ENCODE peak calls at places on chromosomes 4 and X, in four cellular contexts. C is GM12878, A is fibroblast of the aortic adventitia, U is astrocyte of the cerebellum. X is an unnamed sample.
A peak's percentile ranks its signal among the peaks of the same experiment; 100 is the strongest.

GRCh38 chr4:148926861-148927260 is 484.6 kb upstream of the NR3C2 start:
- DNase-seq in C (no peak), A (peak; percentile 14), U (peak; percentile 15), X (no peak)

GRCh38 chrX:106612403-106612789 is 618 bp downstream of the RADX start:
- DNase-seq in C (no peak), A (no peak), U (no peak), X (no peak)

GRCh38 chrX:68508799-68509198 is 9.9 kb downstream of the YIPF6 start:
- DNase-seq in C (no peak), A (no peak), U (no peak), X (no peak)

GRCh38 chr4:62328526-62328925 is 1128.4 kb downstream of the ADGRL3 start:
- DNase-seq in A (no peak), C (no peak), U (no peak), X (no peak)

GRCh38 chrX:39677987-39678840 is 419.5 kb downstream of the BCOR start:
- DNase-seq in C (no peak), U (no peak), A (no peak), X (peak; percentile 89)

GRCh38 chrX:24154490-24155034 is 5.0 kb downstream of the ZFX start:
- DNase-seq in C (no peak), U (no peak), A (peak; percentile 60), X (no peak)

GRCh38 chr4:177728361-177729152 is 286.3 kb upstream of the AGA start:
- DNase-seq in U (no peak), C (no peak), A (no peak), X (no peak)

GRCh38 chr4:123995939-123996338 is 599.3 kb downstream of the SPRY1 start:
- DNase-seq in U (peak; percentile 33), A (peak; percentile 81), C (no peak), X (no peak)

GRCh38 chr4:4486969-4487368 is 54.9 kb downstream of the STX18 start:
- DNase-seq in C (no peak), A (no peak), U (no peak), X (no peak)

GRCh38 chrX:51420610-51421009 is 75.8 kb downstream of the NUDT11 start:
- DNase-seq in U (peak; percentile 35), C (no peak), A (peak; percentile 61), X (no peak)

GRCh38 chr4:140237616-140238352 is 83.8 kb upstream of the MAML3 start:
- DNase-seq in C (no peak), A (peak; percentile 99), U (peak; percentile 89), X (peak; percentile 57)

GRCh38 chr4:170398228-170398627 is 308.5 kb upstream of the AADAT start:
- DNase-seq in A (no peak), U (no peak), C (no peak), X (no peak)

GRCh38 chrX:140439455-140439854 is 65.4 kb downstream of the SOX3 start:
- DNase-seq in C (no peak), U (no peak), A (no peak), X (no peak)

GRCh38 chrX:150366951-150367545 is 3.9 kb downstream of the MAMLD1 start:
- DNase-seq in A (peak; percentile 50), U (no peak), C (no peak), X (no peak)

GRCh38 chr4:140014284-140014683 is 139.7 kb downstream of the MAML3 start:
- DNase-seq in C (no peak), A (no peak), U (no peak), X (no peak)

GRCh38 chrX:126164689-126165400 is 1.2 kb downstream of the DCAF12L2 start:
- DNase-seq in A (no peak), C (no peak), U (no peak), X (no peak)

GRCh38 chr4:74543983-74544382 is 99.0 kb downstream of the AREG start:
- DNase-seq in U (no peak), A (peak; percentile 87), C (no peak), X (no peak)

GRCh38 chrX:150692837-150693781 is at the start of gene MTMR1:
- DNase-seq in U (no peak), C (no peak), A (no peak), X (peak; percentile 54)

DNA sequence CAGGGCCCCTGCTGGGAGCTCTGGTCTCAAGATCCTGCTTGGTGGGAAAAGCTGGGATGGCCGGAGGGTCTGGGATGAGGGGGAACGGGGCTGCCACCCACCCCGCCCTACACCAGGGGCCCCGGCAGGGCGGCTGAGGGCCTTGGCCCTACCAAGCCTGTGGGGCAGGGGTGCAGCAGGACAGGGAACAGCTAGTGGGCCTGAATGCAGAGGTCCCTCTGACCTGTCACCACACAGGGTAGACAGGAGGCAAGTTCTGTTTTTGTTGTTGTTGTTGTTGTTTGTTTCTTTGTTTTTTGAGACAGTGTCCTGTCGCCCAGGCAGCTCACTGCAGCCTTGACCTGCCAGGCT is 332 bp upstream of the RENBP start:
- DNase-seq in C (no peak), U (no peak), A (no peak), X (no peak)
- H3K4me3 ChIP-seq in C (peak overlapping the region; percentile 47), U (no peak overlapping the region), A (no peak overlapping the region), X (peak overlapping the region; percentile 57)

GRCh38 chr4:149987330-149987751 is 90.9 kb upstream of the DCLK2 start:
- DNase-seq in U (no peak), A (peak; percentile 38), C (no peak), X (no peak)
- H3K4me3 ChIP-seq in U (no peak overlapping the region), A (no peak overlapping the region), C (no peak overlapping the region), X (no peak overlapping the region)

GRCh38 chr4:168654206-168655174 is 157.6 kb downstream of the PALLD start:
- DNase-seq in C (no peak), A (no peak), U (no peak), X (no peak)
- H3K4me3 ChIP-seq in C (no peak overlapping the region), A (no peak overlapping the region), U (no peak overlapping the region), X (no peak overlapping the region)

DNA sequence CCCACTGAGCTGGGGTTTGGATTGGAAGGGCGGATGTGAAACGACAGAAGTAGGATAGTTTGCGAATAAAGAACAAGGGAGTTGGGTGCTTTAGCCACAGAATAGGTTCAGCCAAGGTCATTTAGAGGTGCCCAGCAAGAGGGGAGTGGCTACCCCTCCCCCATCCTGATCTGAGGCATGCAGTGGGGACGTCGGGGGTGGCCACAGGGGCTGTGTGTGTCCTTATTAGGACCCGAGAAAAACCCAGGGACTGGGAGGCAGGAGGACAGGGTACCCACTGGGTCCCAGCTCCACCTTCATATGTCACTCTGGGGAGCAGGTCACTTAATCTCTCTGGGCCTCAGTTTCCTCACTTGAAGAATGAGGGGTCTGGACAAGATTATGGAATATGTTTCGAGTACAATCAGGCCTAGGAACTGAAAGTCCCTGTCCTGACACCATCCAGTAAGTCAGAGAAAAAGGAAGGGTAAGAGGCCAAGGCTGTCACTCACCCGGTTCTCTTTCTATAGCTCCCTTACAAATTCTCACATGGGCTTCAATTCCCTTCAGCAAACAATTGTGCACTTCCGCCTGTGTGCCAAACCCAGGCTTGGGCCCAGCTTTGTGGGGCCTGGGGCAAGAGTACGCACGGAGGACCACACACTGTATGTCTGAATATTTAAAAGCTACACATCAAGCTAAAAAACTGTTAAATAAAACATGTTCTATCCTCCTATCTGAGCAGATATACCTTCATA is 4.2 kb upstream of the NYX start:
- DNase-seq in C (no peak), A (no peak), U (no peak), X (no peak)
- H3K4me3 ChIP-seq in C (peak overlapping the region; percentile 63), A (peak overlapping the region; percentile 44), U (peak overlapping the region; percentile 25), X (peak overlapping the region; percentile 46)

DNA sequence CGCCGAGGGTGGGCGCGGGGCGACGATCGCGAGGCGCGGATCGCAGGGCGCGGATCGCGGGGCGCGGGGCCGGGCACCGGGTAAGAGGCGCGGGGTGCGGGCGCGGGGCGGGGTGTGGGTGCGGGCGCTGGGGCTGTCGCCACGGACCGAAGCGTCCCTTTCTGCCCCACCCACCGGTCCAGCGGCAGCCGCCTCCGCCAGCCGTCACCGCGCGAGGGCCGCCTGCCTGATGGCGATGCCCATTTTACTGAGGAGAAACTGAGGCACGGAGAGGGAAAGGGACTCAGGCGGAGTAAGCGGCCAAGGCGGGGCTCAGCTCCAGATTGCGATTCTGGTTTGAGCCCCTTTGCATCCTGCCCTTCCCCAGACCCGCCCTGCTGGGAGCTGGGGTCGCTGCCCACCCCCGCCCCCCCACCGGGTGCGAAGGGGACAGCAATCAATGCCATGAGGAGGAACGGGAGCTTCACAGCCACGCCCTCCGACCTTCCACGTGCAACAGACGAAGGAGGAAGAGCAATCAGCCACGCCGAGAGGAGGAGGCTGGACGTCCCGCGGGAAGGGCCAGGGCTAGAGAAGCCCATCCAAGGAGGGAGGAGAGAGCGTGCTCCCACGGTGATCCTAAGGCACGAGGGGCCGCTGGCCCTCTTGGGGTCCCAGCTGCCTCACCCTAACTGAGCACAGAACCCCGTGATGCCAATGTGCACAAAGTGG is 10.9 kb upstream of the MAN2B2 start:
- DNase-seq in U (no peak), C (no peak), A (no peak), X (no peak)
- H3K4me3 ChIP-seq in U (peak overlapping the region; percentile 23), C (no peak overlapping the region), A (peak overlapping the region; percentile 13), X (peak overlapping the region; percentile 31)

GRCh38 chrX:19540076-19540475 is 24.8 kb upstream of the MAP3K15 start:
- DNase-seq in C (no peak), A (no peak), U (no peak), X (no peak)

GRCh38 chrX:19541931-19542330 is 26.6 kb upstream of the MAP3K15 start:
- DNase-seq in U (no peak), C (no peak), A (no peak), X (no peak)

GRCh38 chrX:19543020-19543715 is 27.9 kb upstream of the MAP3K15 start:
- DNase-seq in U (no peak), A (no peak), C (no peak), X (no peak)

GRCh38 chrX:19541196-19541595 is 25.9 kb upstream of the MAP3K15 start:
- DNase-seq in A (no peak), C (no peak), U (no peak), X (no peak)

DNA sequence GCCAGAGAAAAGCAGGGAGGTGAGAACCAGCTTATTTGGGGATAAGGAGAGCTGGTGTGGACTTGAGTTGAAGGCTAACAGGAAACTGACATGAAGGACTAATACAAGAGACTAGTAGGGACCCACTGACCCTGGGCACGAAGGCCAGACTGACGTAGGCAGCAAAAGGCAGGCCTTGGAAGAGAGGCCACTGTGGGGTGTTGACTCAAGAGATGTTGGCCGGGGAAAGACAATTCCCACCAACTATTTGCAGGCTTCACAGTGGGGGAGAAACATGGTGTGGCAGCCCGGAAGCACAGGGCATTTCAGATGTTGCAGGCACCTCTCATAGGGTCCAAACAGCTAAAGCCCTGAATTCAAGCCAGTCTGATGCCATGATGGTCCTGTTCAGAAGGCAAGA is 24.4 kb upstream of the MAP3K15 start:
- DNase-seq in A (no peak), U (no peak), C (no peak), X (no peak)
- H3K4me3 ChIP-seq in A (no peak overlapping the region), U (no peak overlapping the region), C (no peak overlapping the region), X (no peak overlapping the region)

DNA sequence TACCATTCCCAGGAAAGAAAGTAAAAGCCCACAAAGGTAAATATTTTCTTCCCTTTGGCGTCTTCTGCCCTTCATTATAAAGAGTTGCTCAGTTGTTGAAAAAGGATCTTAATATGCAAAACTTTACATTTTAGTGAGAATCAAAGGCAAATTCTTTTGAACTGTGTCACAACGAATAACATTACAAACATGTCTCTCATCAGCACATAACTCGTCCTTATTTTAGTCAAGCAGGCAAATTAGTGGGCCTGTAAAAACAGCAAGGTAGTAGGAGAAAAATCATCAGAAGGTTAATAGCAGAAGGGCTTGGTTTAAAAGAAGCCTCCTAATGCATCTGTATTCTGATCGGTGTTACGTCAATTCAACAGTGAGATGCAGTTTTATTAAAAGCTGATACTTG is 647.3 kb upstream of the DIPK2B start:
- DNase-seq in A (no peak), C (no peak), U (no peak), X (no peak)
- H3K4me3 ChIP-seq in A (no peak overlapping the region), C (no peak overlapping the region), U (no peak overlapping the region), X (no peak overlapping the region)